ENCODE peak calls at places on chromosomes 2 and 18, in eight cellular contexts. Z, T, X, J, P, G, L and K are unnamed samples.

GRCh38 chr18:62496262-62496661 is 26.6 kb upstream of the ZCCHC2 start:
- DNase-seq in Z (no peak), T (no peak), X (no peak), J (no peak), P (no peak), G (no peak), L (no peak), K (no peak)

GRCh38 chr2:86336350-86337234 is 834 bp downstream of the REEP1 start:
- DNase-seq in Z (no peak), T (no peak), X (no peak), J (no peak), P (no peak), G (no peak), L (peak), K (no peak)

GRCh38 chr2:215903208-215903607 is 110.1 kb downstream of the MREG start:
- DNase-seq in Z (no peak), T (no peak), X (no peak), J (no peak), P (no peak), G (no peak), L (no peak), K (no peak)

GRCh38 chr18:42860011-42860410 is 255.5 kb downstream of the RIT2 start:
- DNase-seq in Z (no peak), T (no peak), X (no peak), J (no peak), P (no peak), G (peak), L (no peak), K (no peak)

GRCh38 chr2:15630121-15630957 is 38.7 kb downstream of the DDX1 start:
- DNase-seq in Z (no peak), T (no peak), X (no peak), J (no peak), P (no peak), G (no peak), L (no peak), K (no peak)

GRCh38 chr18:55415258-55415871 is 172.6 kb downstream of the TCF4 start:
- DNase-seq in Z (peak), T (peak), X (no peak), J (peak), P (peak), G (peak), L (peak), K (no peak)

GRCh38 chr2:208407667-208408066 is 1.1 kb downstream of the PTH2R start:
- DNase-seq in Z (peak), T (no peak), X (no peak), J (peak), P (peak), G (peak), L (peak), K (no peak)

GRCh38 chr2:197126630-197127029 is 183.9 kb downstream of the ANKRD44 start:
- DNase-seq in Z (no peak), T (no peak), X (no peak), J (no peak), P (no peak), G (no peak), L (no peak), K (no peak)

GRCh38 chr2:68756178-68756577 is 21.6 kb downstream of the ARHGAP25 start:
- DNase-seq in Z (no peak), T (no peak), X (no peak), J (no peak), P (no peak), G (no peak), L (no peak), K (no peak)

GRCh38 chr18:79868168-79868784 is 70.5 kb downstream of the KCNG2 start:
- DNase-seq in Z (no peak), T (no peak), X (no peak), J (no peak), P (no peak), G (no peak), L (peak), K (no peak)

GRCh38 chr18:13222371-13223281 is 4.1 kb downstream of the LDLRAD4 start:
- DNase-seq in Z (no peak), T (peak), X (no peak), J (no peak), P (no peak), G (peak), L (no peak), K (no peak)

GRCh38 chr18:7065736-7066135 is 51.9 kb downstream of the LAMA1 start:
- DNase-seq in Z (no peak), T (no peak), X (no peak), J (no peak), P (no peak), G (no peak), L (no peak), K (no peak)

GRCh38 chr2:6652271-6652670 is 213.4 kb downstream of the CMPK2 start:
- DNase-seq in Z (no peak), T (no peak), X (no peak), J (no peak), P (no peak), G (no peak), L (no peak), K (no peak)

GRCh38 chr18:23798249-23798648 is 109.0 kb downstream of the LAMA3 start:
- DNase-seq in Z (no peak), T (no peak), X (no peak), J (no peak), P (no peak), G (no peak), L (peak), K (no peak)

GRCh38 chr2:120546077-120546864 is 189.4 kb upstream of the GLI2 start:
- DNase-seq in Z (peak), T (no peak), X (peak), J (no peak), P (no peak), G (peak), L (peak), K (peak)

GRCh38 chr2:127887452-127888219 is 1.9 kb upstream of the AMMECR1L start:
- DNase-seq in Z (no peak), T (no peak), X (no peak), J (no peak), P (no peak), G (peak), L (no peak), K (no peak)

GRCh38 chr2:233414777-233415570 is 60.7 kb downstream of the DGKD start:
- DNase-seq in Z (peak), T (no peak), X (no peak), J (peak), P (peak), G (no peak), L (no peak), K (no peak)

GRCh38 chr2:119279666-119280065 is 56.0 kb downstream of the STEAP3 start:
- DNase-seq in Z (no peak), T (no peak), X (no peak), J (no peak), P (no peak), G (no peak), L (peak), K (no peak)

GRCh38 chr2:229252280-229252679 is 18.8 kb downstream of the PID1 start:
- DNase-seq in Z (no peak), T (no peak), X (no peak), J (no peak), P (no peak), G (no peak), L (no peak), K (no peak)

GRCh38 chr2:82875891-82876290 is 1583.2 kb downstream of the SUCLG1 start:
- DNase-seq in Z (no peak), T (no peak), X (no peak), J (no peak), P (no peak), G (no peak), L (peak), K (no peak)

GRCh38 chr2:197125000-197125399 is 185.6 kb downstream of the ANKRD44 start:
- DNase-seq in Z (peak), T (no peak), X (no peak), J (no peak), P (no peak), G (peak), L (no peak), K (peak)

GRCh38 chr18:57125627-57126026 is 21.3 kb upstream of the BOD1L2 start:
- DNase-seq in Z (no peak), T (no peak), X (no peak), J (no peak), P (no peak), G (no peak), L (no peak), K (no peak)

GRCh38 chr2:47905454-47906260 is 641 bp downstream of the FBXO11 start:
- DNase-seq in Z (peak), T (peak), X (no peak), J (no peak), P (peak), G (peak), L (peak), K (no peak)

GRCh38 chr2:148756292-148756975 is 111.9 kb downstream of the EPC2 start:
- DNase-seq in Z (peak), T (no peak), X (peak), J (peak), P (peak), G (peak), L (no peak), K (no peak)

GRCh38 chr2:75640621-75641121 is 5.9 kb upstream of the MRPL19 start:
- DNase-seq in Z (peak), T (peak), X (peak), J (peak), P (peak), G (peak), L (peak), K (peak)

GRCh38 chr18:11889284-11889683 is 18.8 kb downstream of the MPPE1 start:
- DNase-seq in Z (no peak), T (no peak), X (no peak), J (no peak), P (no peak), G (no peak), L (no peak), K (no peak)
- TF ChIP-seq CTCF in Z (no peak), T (no peak), X (no peak), J (no peak), P (no peak), G (no peak), L (no peak), K (no peak)

GRCh38 chr2:156671706-156672105 is 235.5 kb downstream of the GPD2 start:
- DNase-seq in Z (no peak), T (no peak), X (no peak), J (no peak), P (no peak), G (no peak), L (no peak), K (no peak)
- TF ChIP-seq CTCF in Z (no peak), T (no peak), X (no peak), J (no peak), P (no peak), G (no peak), L (no peak), K (no peak)

DNA sequence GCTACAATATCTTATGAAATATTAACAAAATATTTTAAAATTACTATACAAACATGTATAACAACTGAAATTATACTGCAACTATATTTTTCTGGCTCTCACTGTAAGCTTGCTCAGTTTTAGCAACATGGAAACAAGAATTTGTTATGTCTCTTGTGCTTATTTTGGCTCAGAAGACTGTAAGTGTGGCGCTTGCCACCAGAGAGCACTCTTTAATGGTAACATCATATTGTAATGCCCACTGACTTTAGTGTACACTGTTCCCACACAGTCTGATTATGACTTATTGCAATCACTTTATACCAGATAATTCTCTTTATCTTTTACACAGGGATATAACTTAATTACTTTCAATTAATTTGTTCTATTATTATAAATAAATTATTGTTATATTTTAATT is 1500.6 kb upstream of the TMEFF2 start:
- DNase-seq in Z (no peak), T (no peak), X (peak), J (peak), P (peak), G (peak), L (no peak), K (no peak)
- TF ChIP-seq CTCF in Z (peak), T (no peak), X (peak), J (peak), P (peak), G (peak), L (peak), K (peak)

DNA sequence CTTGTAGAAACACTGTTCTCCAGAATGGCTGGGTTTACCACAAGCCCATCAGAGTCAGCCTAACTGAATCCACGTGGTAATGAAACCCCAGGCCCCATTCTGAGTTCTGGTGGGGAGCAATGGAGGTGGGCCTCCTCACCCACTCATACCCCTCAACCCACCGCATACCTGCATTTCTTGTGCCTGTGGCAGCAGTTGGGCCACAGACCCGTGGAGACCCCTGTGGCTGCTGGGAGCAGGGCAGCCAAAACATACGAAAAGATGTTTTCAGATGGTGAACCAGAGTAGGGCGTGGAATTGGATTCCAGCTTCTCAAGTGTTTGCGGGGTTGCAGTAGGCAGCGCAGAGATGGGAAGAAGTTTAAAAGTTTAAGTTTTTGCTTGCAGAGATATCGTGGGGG is 51.0 kb downstream of the ITGA6 start:
- DNase-seq in Z (no peak), T (no peak), X (no peak), J (no peak), P (no peak), G (no peak), L (peak), K (no peak)
- TF ChIP-seq CTCF in Z (no peak), T (no peak), X (no peak), J (no peak), P (no peak), G (no peak), L (peak), K (no peak)

DNA sequence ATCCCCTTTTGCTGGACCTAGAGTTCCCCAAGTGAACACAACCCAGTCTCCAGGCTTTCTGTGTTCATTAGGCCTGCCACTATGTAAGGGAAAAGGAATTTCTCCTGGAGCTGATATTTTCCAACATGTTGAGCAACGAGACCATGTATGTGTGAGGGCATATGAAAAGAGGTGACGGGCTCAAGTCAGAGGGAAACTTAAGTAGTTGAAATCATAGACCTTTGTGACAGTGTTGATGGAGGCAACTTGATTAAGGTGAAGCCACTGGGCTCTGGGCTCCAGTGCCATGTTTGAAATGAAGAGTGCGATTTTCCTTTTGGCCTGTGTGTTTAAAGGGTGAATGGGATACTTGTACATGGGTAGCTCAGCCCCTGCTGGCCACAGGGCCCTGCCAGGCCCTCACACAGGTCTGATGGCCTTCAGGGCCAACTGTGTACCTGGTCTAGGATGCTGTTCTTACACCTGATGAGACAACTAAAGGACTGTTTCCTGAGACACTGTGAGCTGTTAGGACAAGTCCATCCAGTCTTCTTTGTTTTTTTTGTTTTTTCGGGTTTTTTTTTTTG is 27.1 kb downstream of the FOSL2 start:
- DNase-seq in Z (no peak), T (no peak), X (no peak), J (no peak), P (no peak), G (no peak), L (no peak), K (no peak)
- TF ChIP-seq CTCF in Z (no peak), T (no peak), X (no peak), J (no peak), P (no peak), G (peak), L (no peak), K (no peak)

GRCh38 chr2:194815475-194815874 is 841.6 kb upstream of the SLC39A10 start:
- DNase-seq in Z (no peak), T (no peak), X (no peak), J (no peak), P (no peak), G (peak), L (no peak), K (no peak)

GRCh38 chr2:194824450-194824849 is 832.6 kb upstream of the SLC39A10 start:
- DNase-seq in Z (no peak), T (no peak), X (no peak), J (no peak), P (no peak), G (no peak), L (no peak), K (no peak)

GRCh38 chr2:194822097-194822496 is 834.9 kb upstream of the SLC39A10 start:
- DNase-seq in Z (no peak), T (no peak), X (no peak), J (no peak), P (no peak), G (no peak), L (no peak), K (no peak)

GRCh38 chr2:194822657-194823056 is 834.4 kb upstream of the SLC39A10 start:
- DNase-seq in Z (no peak), T (no peak), X (no peak), J (peak), P (no peak), G (no peak), L (no peak), K (no peak)

DNA sequence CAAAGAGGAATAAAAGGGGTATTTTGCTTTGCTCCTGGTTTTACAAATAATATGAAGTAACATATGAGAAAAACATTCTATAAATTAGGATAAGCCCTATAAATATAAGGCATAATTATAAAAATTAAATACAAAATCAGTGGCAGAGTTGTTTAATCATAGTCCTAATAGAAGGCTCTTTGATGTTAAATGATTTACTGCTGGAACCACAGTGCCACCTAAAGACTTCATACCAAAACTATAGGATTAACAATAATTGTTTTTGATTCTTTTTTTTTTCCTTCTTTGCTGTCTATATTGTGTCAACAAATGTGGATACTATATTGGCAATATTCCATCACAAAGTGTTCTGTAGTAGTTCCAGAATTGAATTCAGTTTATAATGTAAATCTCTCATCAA is 837.7 kb upstream of the SLC39A10 start:
- DNase-seq in Z (no peak), T (no peak), X (no peak), J (no peak), P (no peak), G (peak), L (no peak), K (no peak)
- TF ChIP-seq CTCF in Z (no peak), T (no peak), X (no peak), J (peak), P (peak), G (no peak), L (peak), K (no peak)

GRCh38 chr2:198587726-198588125 is 783.3 kb downstream of the PLCL1 start:
- DNase-seq in Z (no peak), T (no peak), X (no peak), J (no peak), P (no peak), G (no peak), L (no peak), K (no peak)

DNA sequence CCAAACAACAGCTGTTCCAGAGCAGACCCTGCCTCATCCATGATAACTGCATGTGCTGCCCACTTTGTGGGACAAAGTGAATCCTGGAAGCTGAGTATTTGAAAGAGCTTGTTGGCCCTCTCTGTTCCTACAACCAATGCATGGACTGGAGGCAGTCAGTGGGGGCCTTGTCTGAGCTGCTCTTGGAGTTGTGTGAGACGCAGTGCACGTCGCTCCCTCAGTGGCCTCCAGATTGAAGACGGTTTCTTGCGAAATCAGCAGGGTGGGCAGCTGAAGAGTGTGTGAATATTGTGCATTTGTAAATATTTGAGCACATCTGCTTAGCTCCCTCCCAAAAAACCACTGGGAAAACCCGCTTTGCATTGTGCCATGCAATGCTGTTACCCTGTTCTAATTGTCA is 782.8 kb downstream of the PLCL1 start:
- DNase-seq in Z (no peak), T (no peak), X (no peak), J (no peak), P (no peak), G (no peak), L (no peak), K (no peak)
- TF ChIP-seq CTCF in Z (no peak), T (no peak), X (no peak), J (no peak), P (no peak), G (no peak), L (no peak), K (no peak)

GRCh38 chr2:9555338-9556120 is at the start of gene ADAM17:
- DNase-seq in Z (peak), T (peak), X (peak), J (peak), P (peak), G (peak), L (peak), K (peak)
- TF ChIP-seq CTCF in Z (peak), T (peak), X (peak), J (peak), P (peak), G (peak), L (peak), K (peak)

GRCh38 chr2:195121341-195121740 is 535.7 kb upstream of the SLC39A10 start:
- DNase-seq in Z (no peak), T (no peak), X (no peak), J (no peak), P (no peak), G (no peak), L (no peak), K (no peak)

GRCh38 chr2:195119231-195119630 is 537.8 kb upstream of the SLC39A10 start:
- DNase-seq in Z (no peak), T (no peak), X (no peak), J (no peak), P (no peak), G (no peak), L (no peak), K (no peak)

GRCh38 chr2:195117036-195117435 is 540.0 kb upstream of the SLC39A10 start:
- DNase-seq in Z (no peak), T (no peak), X (no peak), J (no peak), P (no peak), G (no peak), L (no peak), K (no peak)

GRCh38 chr2:195118276-195118675 is 538.8 kb upstream of the SLC39A10 start:
- DNase-seq in Z (no peak), T (no peak), X (no peak), J (no peak), P (no peak), G (no peak), L (no peak), K (no peak)

GRCh38 chr2:195115738-195116137 is 541.3 kb upstream of the SLC39A10 start:
- DNase-seq in Z (no peak), T (no peak), X (no peak), J (no peak), P (no peak), G (no peak), L (no peak), K (no peak)
- TF ChIP-seq CTCF in Z (no peak), T (no peak), X (no peak), J (no peak), P (no peak), G (no peak), L (no peak), K (no peak)